ENCODE peak calls at places on chromosomes 4 and X, in ten cellular contexts. One of them, this sample, is unnamed. For H3K9me3, the result is how much of the 10 kb centered on the place peaks cover.

GRCh38 chr4:40916880-40917279 is 167.1 kb downstream of the NSUN7 start:
- DNase-seq in SJCRH30: no peak
- DNase-seq in ovary: no peak
- DNase-seq in pancreas: peak
- DNase-seq in left ventricle myocardium inferior: peak
- DNase-seq in adipocyte: no peak
- DNase-seq in esophagus squamous epithelium: no peak
- DNase-seq in tibial nerve: no peak
- DNase-seq in neuronal stem cell: no peak
- DNase-seq in CD4-positive, alpha-beta memory T cell: no peak
- DNase-seq in this sample: no peak

GRCh38 chr4:81314196-81314896 is 99.3 kb upstream of the PRKG2 start:
- DNase-seq in SJCRH30: peak
- DNase-seq in ovary: no peak
- DNase-seq in pancreas: no peak
- DNase-seq in left ventricle myocardium inferior: peak
- DNase-seq in adipocyte: peak
- DNase-seq in esophagus squamous epithelium: no peak
- DNase-seq in tibial nerve: no peak
- DNase-seq in neuronal stem cell: no peak
- DNase-seq in CD4-positive, alpha-beta memory T cell: no peak
- DNase-seq in this sample: no peak

GRCh38 chr4:89000844-89001360 is 56.1 kb downstream of the FAM13A start:
- DNase-seq in SJCRH30: peak
- DNase-seq in ovary: no peak
- DNase-seq in pancreas: no peak
- DNase-seq in left ventricle myocardium inferior: no peak
- DNase-seq in adipocyte: no peak
- DNase-seq in esophagus squamous epithelium: no peak
- DNase-seq in tibial nerve: no peak
- DNase-seq in neuronal stem cell: no peak
- DNase-seq in CD4-positive, alpha-beta memory T cell: no peak
- DNase-seq in this sample: no peak

GRCh38 chr4:4995866-4996265 is 23.4 kb downstream of the CYTL1 start:
- DNase-seq in SJCRH30: no peak
- DNase-seq in ovary: no peak
- DNase-seq in pancreas: no peak
- DNase-seq in left ventricle myocardium inferior: no peak
- DNase-seq in adipocyte: no peak
- DNase-seq in esophagus squamous epithelium: no peak
- DNase-seq in tibial nerve: no peak
- DNase-seq in neuronal stem cell: no peak
- DNase-seq in CD4-positive, alpha-beta memory T cell: no peak
- DNase-seq in this sample: no peak

GRCh38 chr4:66564901-66565648 is 894.8 kb upstream of the EPHA5 start:
- DNase-seq in SJCRH30: peak
- DNase-seq in ovary: no peak
- DNase-seq in pancreas: no peak
- DNase-seq in left ventricle myocardium inferior: no peak
- DNase-seq in adipocyte: peak
- DNase-seq in esophagus squamous epithelium: no peak
- DNase-seq in tibial nerve: no peak
- DNase-seq in neuronal stem cell: no peak
- DNase-seq in CD4-positive, alpha-beta memory T cell: no peak
- DNase-seq in this sample: no peak

GRCh38 chr4:112234952-112235609 is 3.5 kb downstream of the AP1AR start:
- DNase-seq in SJCRH30: peak
- DNase-seq in ovary: no peak
- DNase-seq in pancreas: no peak
- DNase-seq in left ventricle myocardium inferior: no peak
- DNase-seq in adipocyte: peak
- DNase-seq in esophagus squamous epithelium: no peak
- DNase-seq in tibial nerve: peak
- DNase-seq in neuronal stem cell: peak
- DNase-seq in CD4-positive, alpha-beta memory T cell: peak
- DNase-seq in this sample: peak

GRCh38 chrX:30530591-30530990 is 47.0 kb downstream of the TASL start:
- DNase-seq in SJCRH30: no peak
- DNase-seq in ovary: no peak
- DNase-seq in pancreas: no peak
- DNase-seq in left ventricle myocardium inferior: no peak
- DNase-seq in adipocyte: peak
- DNase-seq in esophagus squamous epithelium: no peak
- DNase-seq in tibial nerve: no peak
- DNase-seq in neuronal stem cell: no peak
- DNase-seq in CD4-positive, alpha-beta memory T cell: no peak
- DNase-seq in this sample: no peak

GRCh38 chrX:24412637-24413363 is 52.3 kb upstream of the PDK3 start:
- DNase-seq in SJCRH30: no peak
- DNase-seq in ovary: no peak
- DNase-seq in pancreas: no peak
- DNase-seq in left ventricle myocardium inferior: no peak
- DNase-seq in adipocyte: no peak
- DNase-seq in esophagus squamous epithelium: no peak
- DNase-seq in tibial nerve: no peak
- DNase-seq in neuronal stem cell: no peak
- DNase-seq in CD4-positive, alpha-beta memory T cell: no peak
- DNase-seq in this sample: no peak

DNA sequence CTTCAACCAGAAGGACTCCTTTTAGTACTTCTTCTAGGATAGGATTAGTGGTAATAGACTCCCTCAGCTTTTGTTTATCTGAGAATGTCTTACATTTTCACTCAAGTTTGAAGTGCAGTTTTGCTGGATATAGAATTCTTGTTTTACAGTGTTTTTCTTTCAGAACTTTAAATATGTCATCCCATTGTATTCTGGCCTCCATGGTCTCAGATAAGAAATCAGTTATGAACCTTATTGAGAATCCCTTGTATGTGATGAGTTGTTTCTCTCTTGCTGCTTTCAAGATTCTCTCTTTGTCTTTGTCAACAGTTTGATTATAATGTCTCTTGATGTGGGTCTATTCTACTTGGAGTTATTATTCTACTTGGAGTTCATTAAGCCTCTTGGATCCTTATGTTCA is 116.1 kb upstream of the CITED1 start:
- DNase-seq in SJCRH30: no peak
- DNase-seq in ovary: no peak
- DNase-seq in pancreas: no peak
- DNase-seq in left ventricle myocardium inferior: no peak
- DNase-seq in adipocyte: no peak
- DNase-seq in esophagus squamous epithelium: no peak
- DNase-seq in tibial nerve: no peak
- DNase-seq in neuronal stem cell: no peak
- DNase-seq in CD4-positive, alpha-beta memory T cell: no peak
- DNase-seq in this sample: no peak
- H3K9me3 ChIP-seq in SJCRH30: under half
- H3K9me3 ChIP-seq in ovary: under half
- H3K9me3 ChIP-seq in pancreas: under half
- H3K9me3 ChIP-seq in left ventricle myocardium inferior: under half
- H3K9me3 ChIP-seq in adipocyte: half or more
- H3K9me3 ChIP-seq in esophagus squamous epithelium: under half
- H3K9me3 ChIP-seq in tibial nerve: under half
- H3K9me3 ChIP-seq in neuronal stem cell: under half
- H3K9me3 ChIP-seq in CD4-positive, alpha-beta memory T cell: under half
- H3K9me3 ChIP-seq in this sample: under half

GRCh38 chrX:118346258-118347094 is 570 bp downstream of the WDR44 start:
- DNase-seq in SJCRH30: peak
- DNase-seq in ovary: no peak
- DNase-seq in pancreas: peak
- DNase-seq in left ventricle myocardium inferior: peak
- DNase-seq in adipocyte: peak
- DNase-seq in esophagus squamous epithelium: peak
- DNase-seq in tibial nerve: peak
- DNase-seq in neuronal stem cell: peak
- DNase-seq in CD4-positive, alpha-beta memory T cell: peak
- DNase-seq in this sample: peak

GRCh38 chrX:118347131-118347530 is 1.2 kb downstream of the WDR44 start:
- DNase-seq in SJCRH30: no peak
- DNase-seq in ovary: no peak
- DNase-seq in pancreas: no peak
- DNase-seq in left ventricle myocardium inferior: no peak
- DNase-seq in adipocyte: peak
- DNase-seq in esophagus squamous epithelium: no peak
- DNase-seq in tibial nerve: no peak
- DNase-seq in neuronal stem cell: no peak
- DNase-seq in CD4-positive, alpha-beta memory T cell: no peak
- DNase-seq in this sample: no peak

GRCh38 chrX:118349188-118349587 is 3.3 kb downstream of the WDR44 start:
- DNase-seq in SJCRH30: no peak
- DNase-seq in ovary: no peak
- DNase-seq in pancreas: no peak
- DNase-seq in left ventricle myocardium inferior: no peak
- DNase-seq in adipocyte: no peak
- DNase-seq in esophagus squamous epithelium: no peak
- DNase-seq in tibial nerve: no peak
- DNase-seq in neuronal stem cell: no peak
- DNase-seq in CD4-positive, alpha-beta memory T cell: no peak
- DNase-seq in this sample: no peak

GRCh38 chrX:118350221-118350620 is 4.3 kb downstream of the WDR44 start:
- DNase-seq in SJCRH30: no peak
- DNase-seq in ovary: no peak
- DNase-seq in pancreas: no peak
- DNase-seq in left ventricle myocardium inferior: no peak
- DNase-seq in adipocyte: peak
- DNase-seq in esophagus squamous epithelium: no peak
- DNase-seq in tibial nerve: no peak
- DNase-seq in neuronal stem cell: no peak
- DNase-seq in CD4-positive, alpha-beta memory T cell: no peak
- DNase-seq in this sample: no peak

GRCh38 chrX:118348186-118348810 is 2.4 kb downstream of the WDR44 start:
- DNase-seq in SJCRH30: no peak
- DNase-seq in ovary: no peak
- DNase-seq in pancreas: no peak
- DNase-seq in left ventricle myocardium inferior: no peak
- DNase-seq in adipocyte: no peak
- DNase-seq in esophagus squamous epithelium: no peak
- DNase-seq in tibial nerve: no peak
- DNase-seq in neuronal stem cell: no peak
- DNase-seq in CD4-positive, alpha-beta memory T cell: no peak
- DNase-seq in this sample: no peak
- H3K9me3 ChIP-seq in SJCRH30: under half
- H3K9me3 ChIP-seq in ovary: under half
- H3K9me3 ChIP-seq in pancreas: under half
- H3K9me3 ChIP-seq in left ventricle myocardium inferior: under half
- H3K9me3 ChIP-seq in adipocyte: under half
- H3K9me3 ChIP-seq in esophagus squamous epithelium: under half
- H3K9me3 ChIP-seq in tibial nerve: under half
- H3K9me3 ChIP-seq in neuronal stem cell: under half
- H3K9me3 ChIP-seq in CD4-positive, alpha-beta memory T cell: under half
- H3K9me3 ChIP-seq in this sample: under half

DNA sequence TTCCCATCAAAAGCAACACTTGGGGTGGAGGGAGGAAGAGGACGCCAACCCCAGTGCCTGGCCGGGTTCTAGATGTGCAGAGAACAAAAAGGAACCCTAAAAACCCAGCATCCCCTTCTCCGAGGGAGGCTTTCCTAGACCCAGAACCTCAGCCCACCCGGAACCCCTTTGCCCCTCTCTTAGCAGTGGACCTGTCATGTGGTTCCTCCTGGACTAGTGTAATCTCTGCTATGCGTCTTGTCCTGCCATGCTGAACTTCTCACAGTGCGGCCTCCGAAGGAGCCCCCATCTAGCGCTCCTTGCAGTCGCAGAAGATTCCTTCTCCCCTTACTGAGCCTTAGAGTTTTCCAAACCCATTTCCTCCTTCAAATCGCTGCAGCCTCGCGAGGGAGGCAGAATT is 1.1 kb upstream of the PRRG3 start:
- DNase-seq in SJCRH30: no peak
- DNase-seq in ovary: no peak
- DNase-seq in pancreas: no peak
- DNase-seq in left ventricle myocardium inferior: no peak
- DNase-seq in adipocyte: no peak
- DNase-seq in esophagus squamous epithelium: no peak
- DNase-seq in tibial nerve: no peak
- DNase-seq in neuronal stem cell: no peak
- DNase-seq in CD4-positive, alpha-beta memory T cell: no peak
- DNase-seq in this sample: no peak
- H3K9me3 ChIP-seq in SJCRH30: under half
- H3K9me3 ChIP-seq in ovary: under half
- H3K9me3 ChIP-seq in pancreas: under half
- H3K9me3 ChIP-seq in left ventricle myocardium inferior: under half
- H3K9me3 ChIP-seq in adipocyte: under half
- H3K9me3 ChIP-seq in esophagus squamous epithelium: under half
- H3K9me3 ChIP-seq in tibial nerve: under half
- H3K9me3 ChIP-seq in neuronal stem cell: under half
- H3K9me3 ChIP-seq in CD4-positive, alpha-beta memory T cell: under half
- H3K9me3 ChIP-seq in this sample: under half

DNA sequence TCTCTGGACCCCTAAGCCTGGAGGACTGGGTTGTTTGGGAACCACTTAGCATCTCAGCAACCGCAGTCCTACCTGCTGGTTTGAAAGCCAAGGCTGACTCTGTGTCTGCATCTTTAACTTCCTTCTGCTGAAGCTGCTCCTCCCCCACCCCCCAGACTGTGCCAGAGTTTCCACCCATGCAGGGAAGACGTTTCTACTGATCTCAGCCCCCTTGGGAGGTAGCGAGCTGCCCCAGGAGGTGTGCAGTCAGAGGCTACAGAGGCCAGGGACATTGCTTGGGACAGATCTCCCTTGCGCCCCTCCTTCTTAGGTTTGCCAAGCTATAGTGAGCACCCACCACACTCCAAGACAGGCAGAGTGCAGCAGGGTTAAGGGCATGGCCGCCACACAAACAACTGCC is 4.7 kb upstream of the FATE1 start:
- DNase-seq in SJCRH30: no peak
- DNase-seq in ovary: no peak
- DNase-seq in pancreas: no peak
- DNase-seq in left ventricle myocardium inferior: no peak
- DNase-seq in adipocyte: no peak
- DNase-seq in esophagus squamous epithelium: no peak
- DNase-seq in tibial nerve: no peak
- DNase-seq in neuronal stem cell: no peak
- DNase-seq in CD4-positive, alpha-beta memory T cell: no peak
- DNase-seq in this sample: no peak
- H3K9me3 ChIP-seq in SJCRH30: under half
- H3K9me3 ChIP-seq in ovary: under half
- H3K9me3 ChIP-seq in pancreas: under half
- H3K9me3 ChIP-seq in left ventricle myocardium inferior: under half
- H3K9me3 ChIP-seq in adipocyte: under half
- H3K9me3 ChIP-seq in esophagus squamous epithelium: under half
- H3K9me3 ChIP-seq in tibial nerve: under half
- H3K9me3 ChIP-seq in neuronal stem cell: under half
- H3K9me3 ChIP-seq in CD4-positive, alpha-beta memory T cell: under half
- H3K9me3 ChIP-seq in this sample: under half

GRCh38 chrX:66498672-66499296 is 140.1 kb downstream of the EDA2R start:
- DNase-seq in SJCRH30: no peak
- DNase-seq in ovary: no peak
- DNase-seq in pancreas: no peak
- DNase-seq in left ventricle myocardium inferior: no peak
- DNase-seq in adipocyte: no peak
- DNase-seq in esophagus squamous epithelium: no peak
- DNase-seq in tibial nerve: no peak
- DNase-seq in neuronal stem cell: no peak
- DNase-seq in CD4-positive, alpha-beta memory T cell: no peak
- DNase-seq in this sample: no peak
- H3K9me3 ChIP-seq in SJCRH30: under half
- H3K9me3 ChIP-seq in ovary: under half
- H3K9me3 ChIP-seq in pancreas: under half
- H3K9me3 ChIP-seq in left ventricle myocardium inferior: under half
- H3K9me3 ChIP-seq in adipocyte: under half
- H3K9me3 ChIP-seq in esophagus squamous epithelium: under half
- H3K9me3 ChIP-seq in tibial nerve: under half
- H3K9me3 ChIP-seq in neuronal stem cell: under half
- H3K9me3 ChIP-seq in CD4-positive, alpha-beta memory T cell: under half
- H3K9me3 ChIP-seq in this sample: under half

This sample was measured in effector memory CD4-positive, alpha-beta T cell.